ENCODE peak calls at places on chromosomes 12 and 14, in five cellular contexts. J, C, G, W and M are unnamed samples.

GRCh38 chr12:56161677-56162351 is 3.7 kb downstream of the MYL6 start:
- DNase-seq in J (no peak), C (no peak), G (no peak), W (no peak), M (no peak)

GRCh38 chr12:108241961-108242360 is 97.2 kb downstream of the CMKLR1 start:
- DNase-seq in J (no peak), C (no peak), G (no peak), W (no peak), M (no peak)

GRCh38 chr12:58529114-58529665 is 391.1 kb downstream of the LRIG3 start:
- DNase-seq in J (no peak), C (no peak), G (no peak), W (no peak), M (no peak)

GRCh38 chr14:83867871-83868270 is 1662.1 kb upstream of the FLRT2 start:
- DNase-seq in J (no peak), C (peak), G (no peak), W (no peak), M (no peak)

GRCh38 chr12:113948151-113948914 is 17.8 kb downstream of the RBM19 start:
- DNase-seq in J (no peak), C (no peak), G (no peak), W (no peak), M (no peak)

GRCh38 chr14:36767603-36768281 is 106.1 kb downstream of the PAX9 start:
- DNase-seq in J (no peak), C (no peak), G (no peak), W (no peak), M (peak)

GRCh38 chr14:92430686-92431085 is 82.9 kb upstream of the RIN3 start:
- DNase-seq in J (no peak), C (no peak), G (no peak), W (no peak), M (no peak)

GRCh38 chr12:11882301-11883019 is 188.3 kb upstream of the BCL2L14 start:
- DNase-seq in J (no peak), C (no peak), G (peak), W (no peak), M (no peak)

GRCh38 chr12:92784356-92784755 is 81.6 kb downstream of the PLEKHG7 start:
- DNase-seq in J (no peak), C (no peak), G (no peak), W (no peak), M (no peak)

GRCh38 chr12:14948672-14949071 is 10.3 kb upstream of the ERP27 start:
- DNase-seq in J (no peak), C (peak), G (peak), W (peak), M (peak)
- TF ChIP-seq POLR2A in J (no peak), C (peak), G (no peak), W (peak), M (peak)

GRCh38 chr12:50111693-50112455 is at the start of gene COX14:
- DNase-seq in J (peak), C (peak), G (peak), W (peak), M (peak)
- TF ChIP-seq POLR2A in J (peak), C (peak), G (peak), W (peak), M (peak)

GRCh38 chr14:64990291-64990690 is 3.6 kb downstream of the FNTB start:
- DNase-seq in J (no peak), C (no peak), G (no peak), W (no peak), M (no peak)

GRCh38 chr14:64983439-64984310 is 3.0 kb upstream of the FNTB start:
- DNase-seq in J (no peak), C (no peak), G (peak), W (peak), M (peak)

GRCh38 chr14:64990939-64991338 is 4.2 kb downstream of the FNTB start:
- DNase-seq in J (no peak), C (no peak), G (no peak), W (no peak), M (no peak)

GRCh38 chr14:64992328-64992885 is 5.7 kb downstream of the FNTB start:
- DNase-seq in J (no peak), C (no peak), G (no peak), W (no peak), M (no peak)

DNA sequence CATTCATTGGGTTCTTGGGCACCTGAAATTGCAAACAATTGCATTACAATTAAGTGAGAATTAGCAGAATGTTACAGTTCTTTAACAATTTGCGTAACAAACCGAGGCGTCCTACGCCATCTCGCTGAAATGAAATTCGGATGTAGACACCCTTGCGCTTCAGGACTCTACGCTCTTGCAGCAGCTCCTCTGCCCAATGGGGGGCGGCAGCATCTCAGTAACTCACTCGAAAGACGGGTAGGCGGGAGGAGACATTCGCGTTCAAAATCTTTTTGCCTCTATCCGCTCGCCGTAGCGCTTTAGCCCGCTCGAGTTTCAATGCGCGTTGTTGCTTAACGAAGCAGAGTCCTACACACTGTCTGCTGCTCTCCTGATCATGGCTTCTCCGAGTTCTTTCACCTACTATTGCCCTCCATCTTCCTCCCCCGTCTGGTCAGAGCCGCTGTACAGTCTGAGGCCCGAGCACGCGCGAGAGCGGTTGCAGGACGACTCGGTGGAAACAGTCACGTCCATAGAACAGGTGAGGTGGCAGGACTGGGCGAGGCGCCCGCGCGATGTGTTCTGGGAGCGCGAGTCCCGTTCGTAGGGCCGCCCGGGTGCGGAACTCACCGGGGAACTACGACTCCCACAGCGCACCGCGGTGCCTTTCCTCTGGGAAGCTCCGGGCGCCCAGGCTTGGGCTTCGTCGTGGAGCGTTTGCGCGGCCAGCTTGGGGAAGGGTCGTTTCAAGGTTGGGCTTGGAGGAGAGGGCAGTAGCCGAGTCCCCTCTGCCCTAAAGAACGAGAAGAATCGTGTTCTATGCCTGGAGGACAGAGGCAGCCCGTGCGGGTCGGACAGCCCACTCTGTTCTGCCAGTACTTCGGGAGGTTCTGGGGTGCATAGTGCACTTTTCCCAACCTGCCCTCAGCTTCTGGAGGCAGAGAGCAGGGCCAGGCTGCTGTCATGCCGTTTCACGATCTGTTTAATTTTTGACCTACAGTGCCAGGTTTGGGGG is at the start of gene FNTB:
- DNase-seq in J (peak), C (peak), G (peak), W (peak), M (peak)
- TF ChIP-seq POLR2A in J (peak), C (peak), G (peak), W (peak), M (peak)

GRCh38 chr12:124992874-124993567 is 424 bp upstream of the BRI3BP start:
- DNase-seq in J (peak), C (no peak), G (peak), W (peak), M (peak)
- TF ChIP-seq POLR2A in J (no peak), C (no peak), G (no peak), W (no peak), M (no peak)

DNA sequence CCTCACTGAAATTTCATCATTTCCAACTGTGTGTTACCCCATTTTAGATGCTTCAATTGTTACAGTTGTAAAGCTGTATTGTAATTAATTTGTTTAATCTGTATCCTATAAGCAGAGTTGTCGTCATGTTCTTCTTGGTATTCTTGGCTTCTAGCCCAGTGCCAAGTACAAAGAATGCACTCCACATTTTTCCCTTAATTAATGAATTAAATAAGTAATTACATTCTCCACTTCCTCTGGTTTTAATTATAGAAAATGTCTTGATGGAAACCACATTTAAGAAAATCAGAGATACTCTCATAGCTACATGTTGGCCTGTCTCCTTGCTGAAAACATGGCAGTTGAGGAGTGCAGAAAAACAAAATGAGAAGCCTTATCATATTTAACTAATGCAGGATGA is 749 bp downstream of the DNAI7 start:
- DNase-seq in J (no peak), C (no peak), G (no peak), W (no peak), M (peak)
- TF ChIP-seq POLR2A in J (no peak), C (no peak), G (no peak), W (no peak), M (no peak)

DNA sequence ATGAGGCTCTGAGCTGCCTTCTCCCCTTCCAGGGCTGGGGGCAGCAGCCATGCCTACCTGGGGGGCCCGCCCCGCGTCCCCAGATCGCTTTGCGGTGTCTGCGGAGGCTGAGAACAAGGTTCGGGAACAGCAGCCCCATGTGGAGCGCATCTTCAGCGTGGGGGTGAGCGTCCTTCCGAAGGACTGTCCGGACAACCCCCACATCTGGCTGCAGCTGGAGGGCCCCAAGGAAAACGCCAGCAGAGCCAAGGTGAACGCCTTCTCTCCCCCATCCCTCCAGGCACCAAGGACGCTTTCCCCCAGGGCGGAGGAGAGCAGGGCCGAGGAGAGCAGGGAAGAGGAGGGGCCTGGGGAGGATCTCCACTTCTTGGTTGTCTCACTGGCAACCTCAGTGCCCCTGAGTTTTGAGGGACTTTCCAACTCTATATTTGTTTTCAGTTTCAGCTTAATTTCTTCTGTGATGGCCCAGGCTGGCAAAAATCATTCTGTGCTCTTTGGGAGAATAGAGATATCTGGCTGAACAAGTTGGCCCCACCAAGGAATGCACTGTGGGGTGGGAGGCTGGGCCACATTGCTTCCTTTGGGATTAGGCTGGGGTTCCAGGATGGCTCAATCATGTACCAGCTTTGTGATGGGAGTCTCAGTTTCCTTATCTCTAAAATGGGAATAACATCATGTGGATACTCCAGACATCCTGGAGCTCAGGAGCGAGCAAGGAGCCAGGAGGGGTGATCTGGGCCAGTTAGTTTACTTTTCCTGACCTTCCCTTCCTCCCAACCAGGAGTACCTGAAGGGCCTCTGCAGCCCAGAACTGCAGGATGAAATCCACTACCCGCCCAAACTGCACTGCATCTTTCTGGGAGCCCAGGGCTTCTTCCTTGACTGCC is 1.2 kb downstream of the KHNYN start:
- DNase-seq in J (no peak), C (no peak), G (no peak), W (no peak), M (no peak)
- TF ChIP-seq POLR2A in J (no peak), C (no peak), G (no peak), W (no peak), M (no peak)

DNA sequence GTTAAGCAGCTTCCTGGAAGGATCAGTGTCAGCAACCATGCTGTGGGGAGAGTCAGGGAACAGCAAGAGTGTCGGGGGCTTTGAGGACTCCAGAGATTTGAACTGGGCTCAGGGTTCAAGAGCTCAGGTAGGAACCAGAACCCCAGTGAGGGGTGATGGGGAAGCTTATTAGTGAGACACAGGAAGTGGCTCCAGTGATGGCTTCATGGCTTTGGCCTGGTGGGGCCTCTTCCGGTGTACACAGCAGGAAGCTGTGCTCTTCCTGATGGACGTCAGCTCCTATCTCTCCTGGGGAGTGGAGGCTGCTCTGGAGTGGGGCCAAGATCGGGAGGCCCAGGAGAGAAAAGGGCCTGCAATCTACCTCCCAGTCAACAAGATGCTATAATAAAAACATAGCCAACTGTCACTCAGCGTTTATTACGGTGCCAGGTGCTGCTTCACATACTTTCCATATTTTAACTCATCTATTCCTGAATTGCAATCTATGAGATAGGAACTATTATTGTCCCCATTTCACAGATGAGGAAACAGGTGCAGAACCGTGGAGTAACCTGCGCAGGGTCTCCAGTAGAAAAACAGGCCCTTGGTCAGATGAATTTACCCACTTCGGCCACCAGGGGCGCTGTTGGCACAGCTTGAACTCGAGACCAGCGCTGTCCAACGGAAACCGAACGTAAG is 63.7 kb upstream of the DLK1 start:
- DNase-seq in J (peak), C (peak), G (peak), W (peak), M (peak)
- TF ChIP-seq POLR2A in J (no peak), C (no peak), G (no peak), W (no peak), M (no peak)